ENCODE peak calls at places on chromosomes 16 and 17, in seven cellular contexts. Z, Y, P, G, I, F and R are unnamed samples.

GRCh38 chr17:43701318-43701743 is 39.6 kb upstream of the MEOX1 start:
- DNase-seq in G (no peak), Y (no peak), F (no peak), I (no peak), Z (no peak), P (no peak), R (no peak)

GRCh38 chr17:55202906-55203305 is 61.9 kb upstream of the HLF start:
- DNase-seq in F (no peak), G (no peak), I (no peak), Z (no peak), Y (no peak), P (no peak), R (no peak)

GRCh38 chr17:66373944-66374817 is 71.8 kb downstream of the PRKCA start:
- DNase-seq in Y (no peak), Z (no peak), I (peak; percentile 64), F (peak; percentile 52), P (no peak), G (peak; percentile 25), R (no peak)

GRCh38 chr17:53227101-53227500 is 595.6 kb upstream of the KIF2B start:
- DNase-seq in I (no peak), Z (no peak), P (no peak), F (no peak), G (no peak), Y (no peak), R (no peak)

GRCh38 chr17:80408872-80409271 is 6.1 kb upstream of the ENDOV start:
- DNase-seq in F (no peak), P (no peak), G (no peak), Z (no peak), I (no peak), Y (no peak), R (no peak)

GRCh38 chr16:56862776-56863175 is 2.2 kb upstream of the SLC12A3 start:
- DNase-seq in Y (no peak), G (no peak), P (no peak), F (no peak), Z (no peak), I (no peak), R (no peak)

GRCh38 chr17:17380156-17380925 is 77.2 kb downstream of the NT5M start:
- DNase-seq in Y (no peak), G (no peak), F (no peak), Z (no peak), I (no peak), P (no peak), R (no peak)

GRCh38 chr17:48997103-48997826 is at the start of gene IGF2BP1:
- DNase-seq in Y (no peak), Z (peak; percentile 64), G (no peak), I (peak; percentile 97), F (no peak), P (no peak), R (no peak)

GRCh38 chr17:50072925-50073324 is 17.0 kb downstream of the ITGA3 start:
- DNase-seq in P (no peak), F (no peak), Z (no peak), G (no peak), I (no peak), Y (no peak), R (no peak)

GRCh38 chr17:2485543-2485942 is 26.1 kb downstream of the METTL16 start:
- DNase-seq in Z (no peak), G (no peak), F (no peak), I (no peak), P (no peak), Y (no peak), R (no peak)

GRCh38 chr16:19003935-19004334 is 20.2 kb downstream of the TMC7 start:
- DNase-seq in Y (no peak), P (no peak), Z (no peak), I (no peak), F (no peak), G (no peak), R (no peak)